ENCODE peak calls at places on chromosomes 7 and 10, in seven cellular contexts. One of them, this sample, is unnamed. For H3K36me3, the result is how much of the 10 kb centered on the place peaks cover.

GRCh38 chr7:15753834-15754600 is 67.5 kb upstream of the MEOX2 start:
- DNase-seq in naive thymus-derived CD4-positive, alpha-beta T cell: no peak
- DNase-seq in testis: no peak
- DNase-seq in adrenal gland: no peak
- DNase-seq in heart right ventricle: no peak
- DNase-seq in H1: no peak
- DNase-seq in ovary: no peak
- DNase-seq in this sample: no peak

GRCh38 chr7:83468251-83468739 is 180.6 kb downstream of the SEMA3E start:
- DNase-seq in ovary: peak
- DNase-seq in heart right ventricle: peak
- DNase-seq in testis: peak
- DNase-seq in adrenal gland: peak
- DNase-seq in H1: no peak
- DNase-seq in naive thymus-derived CD4-positive, alpha-beta T cell: no peak
- DNase-seq in this sample: peak

GRCh38 chr10:68992721-68993440 is 4.3 kb downstream of the KIFBP start:
- DNase-seq in H1: no peak
- DNase-seq in ovary: peak
- DNase-seq in testis: peak
- DNase-seq in adrenal gland: peak
- DNase-seq in heart right ventricle: peak
- DNase-seq in naive thymus-derived CD4-positive, alpha-beta T cell: no peak
- DNase-seq in this sample: peak

GRCh38 chr10:84665883-84666463 is 337.6 kb downstream of the CCSER2 start:
- DNase-seq in naive thymus-derived CD4-positive, alpha-beta T cell: no peak
- DNase-seq in testis: peak
- DNase-seq in heart right ventricle: no peak
- DNase-seq in ovary: no peak
- DNase-seq in H1: peak
- DNase-seq in adrenal gland: no peak
- DNase-seq in this sample: peak

GRCh38 chr10:58782876-58783859 is 270.5 kb downstream of the BICC1 start:
- DNase-seq in adrenal gland: no peak
- DNase-seq in ovary: no peak
- DNase-seq in heart right ventricle: peak
- DNase-seq in naive thymus-derived CD4-positive, alpha-beta T cell: no peak
- DNase-seq in H1: no peak
- DNase-seq in testis: no peak
- DNase-seq in this sample: no peak

GRCh38 chr7:34296663-34297062 is 361.4 kb upstream of the NPSR1 start:
- DNase-seq in testis: no peak
- DNase-seq in heart right ventricle: no peak
- DNase-seq in adrenal gland: no peak
- DNase-seq in ovary: no peak
- DNase-seq in naive thymus-derived CD4-positive, alpha-beta T cell: no peak
- DNase-seq in H1: no peak
- DNase-seq in this sample: no peak

GRCh38 chr10:120145107-120145506 is 252.6 kb downstream of the SEC23IP start:
- DNase-seq in testis: no peak
- DNase-seq in heart right ventricle: no peak
- DNase-seq in H1: no peak
- DNase-seq in naive thymus-derived CD4-positive, alpha-beta T cell: no peak
- DNase-seq in ovary: no peak
- DNase-seq in adrenal gland: no peak
- DNase-seq in this sample: no peak

GRCh38 chr10:58573970-58574538 is 61.4 kb downstream of the BICC1 start:
- DNase-seq in H1: no peak
- DNase-seq in ovary: no peak
- DNase-seq in adrenal gland: no peak
- DNase-seq in naive thymus-derived CD4-positive, alpha-beta T cell: no peak
- DNase-seq in heart right ventricle: no peak
- DNase-seq in testis: no peak
- DNase-seq in this sample: no peak

GRCh38 chr10:75234683-75235374 is 928 bp downstream of the COMTD1 start:
- DNase-seq in adrenal gland: no peak
- DNase-seq in ovary: peak
- DNase-seq in naive thymus-derived CD4-positive, alpha-beta T cell: peak
- DNase-seq in H1: no peak
- DNase-seq in testis: peak
- DNase-seq in heart right ventricle: peak
- DNase-seq in this sample: no peak

GRCh38 chr7:102934267-102934666 is 21.5 kb downstream of the LRRC17 start:
- DNase-seq in H1: no peak
- DNase-seq in ovary: no peak
- DNase-seq in heart right ventricle: no peak
- DNase-seq in testis: no peak
- DNase-seq in adrenal gland: no peak
- DNase-seq in naive thymus-derived CD4-positive, alpha-beta T cell: no peak
- DNase-seq in this sample: no peak

GRCh38 chr7:73977626-73978618 is 50.1 kb upstream of the ELN start:
- DNase-seq in heart right ventricle: no peak
- DNase-seq in ovary: no peak
- DNase-seq in naive thymus-derived CD4-positive, alpha-beta T cell: no peak
- DNase-seq in testis: no peak
- DNase-seq in H1: no peak
- DNase-seq in adrenal gland: no peak
- DNase-seq in this sample: no peak

GRCh38 chr7:122887198-122887597 is 938 bp upstream of the CADPS2 start:
- DNase-seq in adrenal gland: peak
- DNase-seq in naive thymus-derived CD4-positive, alpha-beta T cell: no peak
- DNase-seq in heart right ventricle: peak
- DNase-seq in testis: peak
- DNase-seq in H1: no peak
- DNase-seq in ovary: peak
- DNase-seq in this sample: peak

GRCh38 chr7:84746347-84746746 is 440.5 kb downstream of the SEMA3D start:
- DNase-seq in ovary: no peak
- DNase-seq in testis: no peak
- DNase-seq in heart right ventricle: no peak
- DNase-seq in naive thymus-derived CD4-positive, alpha-beta T cell: no peak
- DNase-seq in H1: no peak
- DNase-seq in adrenal gland: no peak
- DNase-seq in this sample: no peak

GRCh38 chr10:103693070-103693811 is 162.1 kb downstream of the SH3PXD2A start:
- DNase-seq in naive thymus-derived CD4-positive, alpha-beta T cell: peak
- DNase-seq in adrenal gland: no peak
- DNase-seq in heart right ventricle: no peak
- DNase-seq in ovary: peak
- DNase-seq in testis: peak
- DNase-seq in H1: no peak
- DNase-seq in this sample: no peak

GRCh38 chr7:159121068-159121467 is 23.6 kb downstream of the VIPR2 start:
- DNase-seq in testis: no peak
- DNase-seq in adrenal gland: no peak
- DNase-seq in ovary: no peak
- DNase-seq in H1: no peak
- DNase-seq in heart right ventricle: no peak
- DNase-seq in naive thymus-derived CD4-positive, alpha-beta T cell: no peak
- DNase-seq in this sample: no peak

GRCh38 chr10:61463035-61463909 is 10.1 kb upstream of the TMEM26 start:
- DNase-seq in naive thymus-derived CD4-positive, alpha-beta T cell: no peak
- DNase-seq in H1: no peak
- DNase-seq in testis: no peak
- DNase-seq in heart right ventricle: no peak
- DNase-seq in ovary: no peak
- DNase-seq in adrenal gland: no peak
- DNase-seq in this sample: no peak

GRCh38 chr10:71753091-71753959 is 20.0 kb downstream of the VSIR start:
- DNase-seq in adrenal gland: peak
- DNase-seq in heart right ventricle: no peak
- DNase-seq in naive thymus-derived CD4-positive, alpha-beta T cell: no peak
- DNase-seq in H1: no peak
- DNase-seq in testis: peak
- DNase-seq in ovary: no peak
- DNase-seq in this sample: peak

GRCh38 chr7:149000961-149001360 is 27.3 kb downstream of the PDIA4 start:
- DNase-seq in naive thymus-derived CD4-positive, alpha-beta T cell: no peak
- DNase-seq in H1: no peak
- DNase-seq in ovary: no peak
- DNase-seq in heart right ventricle: no peak
- DNase-seq in adrenal gland: no peak
- DNase-seq in testis: no peak
- DNase-seq in this sample: no peak

GRCh38 chr7:149003560-149004305 is 24.6 kb downstream of the PDIA4 start:
- DNase-seq in H1: no peak
- DNase-seq in ovary: no peak
- DNase-seq in adrenal gland: no peak
- DNase-seq in heart right ventricle: no peak
- DNase-seq in naive thymus-derived CD4-positive, alpha-beta T cell: no peak
- DNase-seq in testis: no peak
- DNase-seq in this sample: no peak

GRCh38 chr7:149001427-149002068 is 26.8 kb downstream of the PDIA4 start:
- DNase-seq in H1: no peak
- DNase-seq in naive thymus-derived CD4-positive, alpha-beta T cell: no peak
- DNase-seq in adrenal gland: no peak
- DNase-seq in ovary: no peak
- DNase-seq in heart right ventricle: no peak
- DNase-seq in testis: no peak
- DNase-seq in this sample: no peak

GRCh38 chr7:149003018-149003417 is 25.3 kb downstream of the PDIA4 start:
- DNase-seq in H1: no peak
- DNase-seq in testis: no peak
- DNase-seq in heart right ventricle: no peak
- DNase-seq in adrenal gland: no peak
- DNase-seq in naive thymus-derived CD4-positive, alpha-beta T cell: no peak
- DNase-seq in ovary: no peak
- DNase-seq in this sample: no peak

DNA sequence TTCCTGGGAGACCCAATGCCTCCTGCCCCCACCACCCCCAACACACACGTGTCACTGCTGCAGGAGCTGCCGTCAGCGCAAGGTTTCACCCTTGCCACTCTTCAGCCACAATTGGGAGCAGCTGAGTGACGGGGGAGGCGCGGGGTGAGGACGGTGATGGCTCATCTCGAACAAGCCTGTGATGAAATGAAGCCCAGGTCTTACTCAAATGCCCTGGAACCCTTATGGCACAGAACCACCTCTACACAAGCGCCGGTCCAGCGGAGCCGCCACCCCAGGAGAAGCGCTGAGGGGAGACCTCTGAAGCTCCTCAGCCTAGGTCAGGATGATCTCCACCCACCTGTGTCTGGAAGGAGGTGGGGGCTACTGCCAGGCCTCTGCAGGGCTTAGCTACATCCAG is 25.7 kb downstream of the PDIA4 start:
- DNase-seq in testis: no peak
- DNase-seq in H1: no peak
- DNase-seq in naive thymus-derived CD4-positive, alpha-beta T cell: no peak
- DNase-seq in ovary: no peak
- DNase-seq in heart right ventricle: no peak
- DNase-seq in adrenal gland: no peak
- DNase-seq in this sample: no peak
- H3K36me3 ChIP-seq in testis: under half
- H3K36me3 ChIP-seq in H1: under half
- H3K36me3 ChIP-seq in naive thymus-derived CD4-positive, alpha-beta T cell: under half
- H3K36me3 ChIP-seq in ovary: under half
- H3K36me3 ChIP-seq in heart right ventricle: under half
- H3K36me3 ChIP-seq in adrenal gland: under half
- H3K36me3 ChIP-seq in this sample: under half

DNA sequence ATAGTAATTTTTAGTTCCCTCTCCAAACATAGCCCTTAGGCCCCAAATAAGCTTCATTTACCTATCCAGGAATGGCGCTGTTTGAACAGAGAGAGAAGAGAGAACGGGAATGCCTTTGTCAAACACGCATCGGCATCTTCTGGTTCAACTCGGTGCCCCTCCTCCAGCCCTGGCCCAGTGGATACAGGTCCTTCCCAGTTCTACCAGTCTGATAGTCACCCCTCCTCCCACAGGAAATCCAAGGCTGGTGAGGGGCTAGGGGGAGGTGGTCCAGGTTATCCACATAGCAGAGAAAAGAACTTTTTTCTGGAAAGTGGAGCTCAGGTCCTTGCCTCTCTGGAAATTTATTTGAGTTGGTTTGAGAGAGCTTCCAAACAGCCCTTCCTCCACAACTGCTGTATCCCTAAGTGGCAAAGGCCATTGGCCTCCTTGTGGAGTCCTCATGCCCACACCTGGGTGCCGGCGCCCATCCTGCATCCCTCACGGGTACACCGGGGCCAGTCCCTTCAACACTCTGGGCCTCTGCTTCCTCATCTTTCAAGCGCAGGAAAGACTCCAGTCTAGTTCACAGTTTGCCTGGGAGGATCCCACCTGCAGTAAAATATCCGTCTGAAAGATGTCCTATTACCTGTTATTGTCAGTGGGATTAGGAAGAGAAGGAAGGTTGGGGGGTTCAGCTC is 287.4 kb downstream of the CELF2 start:
- DNase-seq in adrenal gland: no peak
- DNase-seq in testis: no peak
- DNase-seq in ovary: no peak
- DNase-seq in H1: no peak
- DNase-seq in naive thymus-derived CD4-positive, alpha-beta T cell: no peak
- DNase-seq in heart right ventricle: no peak
- DNase-seq in this sample: no peak
- H3K36me3 ChIP-seq in adrenal gland: under half
- H3K36me3 ChIP-seq in testis: under half
- H3K36me3 ChIP-seq in ovary: under half
- H3K36me3 ChIP-seq in H1: under half
- H3K36me3 ChIP-seq in naive thymus-derived CD4-positive, alpha-beta T cell: half or more
- H3K36me3 ChIP-seq in heart right ventricle: half or more
- H3K36me3 ChIP-seq in this sample: under half

DNA sequence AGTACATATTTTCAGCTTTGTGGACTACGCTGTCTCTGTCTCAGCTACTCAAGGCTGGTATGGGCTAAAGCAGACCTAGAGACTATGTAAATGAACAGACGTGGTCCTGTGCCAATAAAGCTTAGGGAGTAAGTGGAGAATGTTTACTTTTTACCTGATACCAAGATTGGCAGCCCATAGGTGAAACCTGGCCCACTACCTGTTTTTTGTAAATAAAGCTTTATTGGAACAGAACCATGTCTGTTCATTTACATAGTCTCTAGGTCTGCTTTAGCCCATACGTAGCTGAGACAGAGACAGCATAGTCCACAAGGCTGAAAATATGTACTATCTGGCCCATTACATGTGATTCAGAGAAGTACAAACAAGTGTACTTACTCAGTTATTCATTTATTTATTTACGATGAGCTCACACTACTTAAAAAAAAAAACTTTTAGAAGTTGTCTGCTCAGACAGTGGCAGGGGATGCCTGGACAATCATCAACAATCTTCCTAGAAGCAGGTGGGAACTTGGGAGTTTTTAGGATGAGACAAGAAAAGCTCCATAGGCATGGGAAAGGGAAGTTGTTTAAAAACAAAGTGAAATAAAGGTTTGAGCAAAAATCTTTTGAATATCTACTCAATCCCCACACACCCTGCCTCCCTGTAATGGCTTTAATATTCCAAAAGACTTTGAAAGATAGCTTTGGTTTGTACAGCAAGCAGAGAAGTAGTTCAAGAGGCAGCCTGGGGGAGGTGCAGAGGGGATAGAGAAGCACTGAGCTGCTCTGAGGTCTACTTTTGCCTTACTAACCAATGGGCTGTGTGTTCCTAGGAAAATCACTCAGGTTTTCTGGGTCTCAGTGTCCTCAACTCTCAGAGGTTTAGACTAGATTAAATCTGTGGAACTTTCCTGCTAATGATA is 114.4 kb upstream of the AFAP1L2 start:
- DNase-seq in heart right ventricle: no peak
- DNase-seq in H1: no peak
- DNase-seq in naive thymus-derived CD4-positive, alpha-beta T cell: no peak
- DNase-seq in testis: no peak
- DNase-seq in ovary: no peak
- DNase-seq in adrenal gland: no peak
- DNase-seq in this sample: no peak
- H3K36me3 ChIP-seq in heart right ventricle: under half
- H3K36me3 ChIP-seq in H1: under half
- H3K36me3 ChIP-seq in naive thymus-derived CD4-positive, alpha-beta T cell: under half
- H3K36me3 ChIP-seq in testis: under half
- H3K36me3 ChIP-seq in ovary: under half
- H3K36me3 ChIP-seq in adrenal gland: under half
- H3K36me3 ChIP-seq in this sample: under half

GRCh38 chr10:3149918-3150317 is 22.7 kb downstream of the PITRM1 start:
- DNase-seq in ovary: no peak
- DNase-seq in testis: no peak
- DNase-seq in naive thymus-derived CD4-positive, alpha-beta T cell: no peak
- DNase-seq in H1: no peak
- DNase-seq in heart right ventricle: no peak
- DNase-seq in adrenal gland: no peak
- DNase-seq in this sample: no peak
- H3K36me3 ChIP-seq in ovary: under half
- H3K36me3 ChIP-seq in testis: under half
- H3K36me3 ChIP-seq in naive thymus-derived CD4-positive, alpha-beta T cell: half or more
- H3K36me3 ChIP-seq in H1: under half
- H3K36me3 ChIP-seq in heart right ventricle: half or more
- H3K36me3 ChIP-seq in adrenal gland: under half
- H3K36me3 ChIP-seq in this sample: under half